ENCODE peak calls at places on chromosome 12, in four cellular contexts. X is NCI-H2081; H is activated naive CD4-positive, alpha-beta T cell treated with anti-CD3 and anti-CD28 coated beads for 36 hours; L is GM10248. P is an unnamed sample.
A peak's percentile ranks its signal among the peaks of the same experiment; 100 is the strongest.

GRCh38 chr12:43648636-43649035 is 96.6 kb upstream of the ADAMTS20 start:
- DNase-seq in L (no peak), X (no peak), H (no peak), P (no peak)

GRCh38 chr12:117127933-117128823 is 29.0 kb upstream of the TESC start:
- DNase-seq in H (no peak), X (no peak), L (no peak), P (no peak)

GRCh38 chr12:74337951-74338350 is 199.7 kb upstream of the ATXN7L3B start:
- DNase-seq in L (no peak), X (no peak), H (no peak), P (no peak)

GRCh38 chr12:110957652-110958051 is 37.3 kb upstream of the MYL2 start:
- DNase-seq in X (no peak), H (no peak), L (no peak), P (no peak)

GRCh38 chr12:26658991-26659390 is 174.0 kb downstream of the ITPR2 start:
- DNase-seq in H (no peak), L (no peak), X (no peak), P (no peak)

GRCh38 chr12:132209654-132210222 is 65.5 kb downstream of the NOC4L start:
- DNase-seq in L (no peak), X (no peak), H (no peak), P (no peak)

GRCh38 chr12:88562151-88562550 is 18.1 kb downstream of the KITLG start:
- DNase-seq in L (no peak), X (no peak), H (no peak), P (no peak)

GRCh38 chr12:6766651-6767300 is 613 bp downstream of the PTMS start:
- DNase-seq in H (peak; percentile 57), X (peak; percentile 71), L (peak; percentile 77), P (peak; percentile 86)

GRCh38 chr12:26473291-26473690 is 277.9 kb downstream of the SSPN start:
- DNase-seq in X (no peak), L (peak; percentile 77), H (no peak), P (no peak)

GRCh38 chr12:56001446-56002100 is 4.5 kb downstream of the SUOX start:
- DNase-seq in H (no peak), X (no peak), L (no peak), P (no peak)

GRCh38 chr12:53844989-53845836 is 93.4 kb upstream of the HOXC13 start:
- DNase-seq in X (no peak), L (no peak), H (no peak), P (no peak)

GRCh38 chr12:15446798-15447197 is 124.5 kb downstream of the PTPRO start:
- DNase-seq in L (no peak), H (no peak), X (no peak), P (no peak)

GRCh38 chr12:68240975-68241374 is 12.4 kb downstream of the IL22 start:
- DNase-seq in H (peak; percentile 76), L (peak; percentile 75), X (no peak), P (peak; percentile 63)

P was measured in erythroblast.